ENCODE peak calls at places on chromosomes 11 and 22, in eight cellular contexts. One of them, this sample, is unnamed.
A peak's percentile ranks its signal among the peaks of the same experiment; 100 is the strongest.

GRCh38 chr11:70247710-70248072 is 22.8 kb upstream of the PPFIA1 start:
- DNase-seq in esophagus muscularis mucosa: no peak
- DNase-seq in upper lobe of left lung: no peak
- DNase-seq in stomach: peak; percentile 44
- DNase-seq in HepG2: no peak
- DNase-seq in transverse colon: no peak
- DNase-seq in SK-N-SH: no peak
- DNase-seq in GM12878: no peak
- DNase-seq in this sample: no peak

GRCh38 chr11:15101072-15101701 is 13.5 kb upstream of the INSC start:
- DNase-seq in esophagus muscularis mucosa: peak; percentile 86
- DNase-seq in upper lobe of left lung: peak; percentile 68
- DNase-seq in stomach: peak; percentile 78
- DNase-seq in HepG2: peak; percentile 39
- DNase-seq in transverse colon: peak; percentile 73
- DNase-seq in SK-N-SH: peak; percentile 73
- DNase-seq in GM12878: no peak
- DNase-seq in this sample: peak; percentile 81

GRCh38 chr11:59918987-59919589 is 19.1 kb upstream of the OOSP1 start:
- DNase-seq in esophagus muscularis mucosa: no peak
- DNase-seq in upper lobe of left lung: no peak
- DNase-seq in stomach: peak; percentile 58
- DNase-seq in HepG2: peak; percentile 18
- DNase-seq in transverse colon: peak; percentile 45
- DNase-seq in SK-N-SH: peak; percentile 29
- DNase-seq in GM12878: no peak
- DNase-seq in this sample: no peak

GRCh38 chr22:25098445-25099081 is 101.1 kb upstream of the CRYBB3 start:
- DNase-seq in esophagus muscularis mucosa: no peak
- DNase-seq in upper lobe of left lung: no peak
- DNase-seq in stomach: no peak
- DNase-seq in HepG2: no peak
- DNase-seq in transverse colon: no peak
- DNase-seq in SK-N-SH: no peak
- DNase-seq in GM12878: no peak
- DNase-seq in this sample: no peak

GRCh38 chr11:34439521-34440258 is 956 bp downstream of the CAT start:
- DNase-seq in esophagus muscularis mucosa: no peak
- DNase-seq in upper lobe of left lung: no peak
- DNase-seq in stomach: no peak
- DNase-seq in HepG2: peak; percentile 59
- DNase-seq in transverse colon: peak; percentile 11
- DNase-seq in SK-N-SH: peak; percentile 22
- DNase-seq in GM12878: no peak
- DNase-seq in this sample: no peak

GRCh38 chr11:11571893-11572292 is 49.9 kb downstream of the GALNT18 start:
- DNase-seq in esophagus muscularis mucosa: no peak
- DNase-seq in upper lobe of left lung: peak; percentile 13
- DNase-seq in stomach: no peak
- DNase-seq in HepG2: no peak
- DNase-seq in transverse colon: no peak
- DNase-seq in SK-N-SH: no peak
- DNase-seq in GM12878: no peak
- DNase-seq in this sample: no peak

GRCh38 chr11:1157341-1157644 is 460 bp upstream of the MUC5AC start:
- DNase-seq in esophagus muscularis mucosa: no peak
- DNase-seq in upper lobe of left lung: no peak
- DNase-seq in stomach: no peak
- DNase-seq in HepG2: no peak
- DNase-seq in transverse colon: no peak
- DNase-seq in SK-N-SH: peak; percentile 15
- DNase-seq in GM12878: no peak
- DNase-seq in this sample: no peak

GRCh38 chr11:12961615-12962014 is 47.5 kb upstream of the RASSF10 start:
- DNase-seq in esophagus muscularis mucosa: no peak
- DNase-seq in upper lobe of left lung: no peak
- DNase-seq in stomach: no peak
- DNase-seq in HepG2: no peak
- DNase-seq in transverse colon: no peak
- DNase-seq in SK-N-SH: peak; percentile 22
- DNase-seq in GM12878: no peak
- DNase-seq in this sample: no peak

GRCh38 chr11:1087961-1088926 is 13.6 kb downstream of the MUC2 start:
- DNase-seq in esophagus muscularis mucosa: no peak
- DNase-seq in upper lobe of left lung: no peak
- DNase-seq in stomach: no peak
- DNase-seq in HepG2: peak; percentile 12
- DNase-seq in transverse colon: peak; percentile 60
- DNase-seq in SK-N-SH: no peak
- DNase-seq in GM12878: no peak
- DNase-seq in this sample: peak; percentile 60

GRCh38 chr22:32531955-32532818 is 57.6 kb downstream of the FBXO7 start:
- DNase-seq in esophagus muscularis mucosa: no peak
- DNase-seq in upper lobe of left lung: peak; percentile 78
- DNase-seq in stomach: peak; percentile 56
- DNase-seq in HepG2: peak; percentile 87
- DNase-seq in transverse colon: peak; percentile 51
- DNase-seq in SK-N-SH: peak; percentile 79
- DNase-seq in GM12878: no peak
- DNase-seq in this sample: peak; percentile 94

GRCh38 chr11:116331381-116331780 is 441.4 kb downstream of the BUD13 start:
- DNase-seq in esophagus muscularis mucosa: peak; percentile 47
- DNase-seq in upper lobe of left lung: no peak
- DNase-seq in stomach: no peak
- DNase-seq in HepG2: no peak
- DNase-seq in transverse colon: no peak
- DNase-seq in SK-N-SH: no peak
- DNase-seq in GM12878: no peak
- DNase-seq in this sample: no peak

GRCh38 chr22:27797793-27798525 is 3.6 kb downstream of the MN1 start:
- DNase-seq in esophagus muscularis mucosa: no peak
- DNase-seq in upper lobe of left lung: no peak
- DNase-seq in stomach: no peak
- DNase-seq in HepG2: no peak
- DNase-seq in transverse colon: no peak
- DNase-seq in SK-N-SH: no peak
- DNase-seq in GM12878: no peak
- DNase-seq in this sample: no peak

GRCh38 chr11:20070459-20070858 is 89.8 kb downstream of the DBX1 start:
- DNase-seq in esophagus muscularis mucosa: no peak
- DNase-seq in upper lobe of left lung: no peak
- DNase-seq in stomach: no peak
- DNase-seq in HepG2: peak; percentile 15
- DNase-seq in transverse colon: no peak
- DNase-seq in SK-N-SH: no peak
- DNase-seq in GM12878: no peak
- DNase-seq in this sample: no peak

GRCh38 chr11:68684385-68685356 is at the start of gene GAL:
- DNase-seq in esophagus muscularis mucosa: no peak
- DNase-seq in upper lobe of left lung: no peak
- DNase-seq in stomach: no peak
- DNase-seq in HepG2: no peak
- DNase-seq in transverse colon: no peak
- DNase-seq in SK-N-SH: peak; percentile 91
- DNase-seq in GM12878: no peak
- DNase-seq in this sample: peak; percentile 56

GRCh38 chr11:112229746-112230433 is 3.7 kb downstream of the PTS start:
- DNase-seq in esophagus muscularis mucosa: no peak
- DNase-seq in upper lobe of left lung: no peak
- DNase-seq in stomach: no peak
- DNase-seq in HepG2: no peak
- DNase-seq in transverse colon: no peak
- DNase-seq in SK-N-SH: no peak
- DNase-seq in GM12878: no peak
- DNase-seq in this sample: no peak

GRCh38 chr11:46293616-46294015 is 16.2 kb downstream of the CREB3L1 start:
- DNase-seq in esophagus muscularis mucosa: no peak
- DNase-seq in upper lobe of left lung: no peak
- DNase-seq in stomach: no peak
- DNase-seq in HepG2: no peak
- DNase-seq in transverse colon: no peak
- DNase-seq in SK-N-SH: no peak
- DNase-seq in GM12878: no peak
- DNase-seq in this sample: no peak

GRCh38 chr11:72573380-72573949 is 100.8 kb downstream of the PDE2A start:
- DNase-seq in esophagus muscularis mucosa: no peak
- DNase-seq in upper lobe of left lung: peak; percentile 43
- DNase-seq in stomach: no peak
- DNase-seq in HepG2: peak; percentile 9
- DNase-seq in transverse colon: peak; percentile 22
- DNase-seq in SK-N-SH: peak; percentile 92
- DNase-seq in GM12878: no peak
- DNase-seq in this sample: no peak

GRCh38 chr11:132604446-132604845 is 927.9 kb downstream of the OPCML start:
- DNase-seq in esophagus muscularis mucosa: no peak
- DNase-seq in upper lobe of left lung: no peak
- DNase-seq in stomach: no peak
- DNase-seq in HepG2: no peak
- DNase-seq in transverse colon: no peak
- DNase-seq in SK-N-SH: no peak
- DNase-seq in GM12878: no peak
- DNase-seq in this sample: no peak

GRCh38 chr11:132610216-132610615 is 922.1 kb downstream of the OPCML start:
- DNase-seq in esophagus muscularis mucosa: peak; percentile 53
- DNase-seq in upper lobe of left lung: no peak
- DNase-seq in stomach: no peak
- DNase-seq in HepG2: no peak
- DNase-seq in transverse colon: no peak
- DNase-seq in SK-N-SH: no peak
- DNase-seq in GM12878: no peak
- DNase-seq in this sample: no peak

GRCh38 chr11:132610791-132611190 is 921.5 kb downstream of the OPCML start:
- DNase-seq in esophagus muscularis mucosa: peak; percentile 19
- DNase-seq in upper lobe of left lung: no peak
- DNase-seq in stomach: no peak
- DNase-seq in HepG2: no peak
- DNase-seq in transverse colon: no peak
- DNase-seq in SK-N-SH: no peak
- DNase-seq in GM12878: no peak
- DNase-seq in this sample: no peak

GRCh38 chr11:132605794-132606570 is 926.3 kb downstream of the OPCML start:
- DNase-seq in esophagus muscularis mucosa: peak; percentile 66
- DNase-seq in upper lobe of left lung: no peak
- DNase-seq in stomach: no peak
- DNase-seq in HepG2: no peak
- DNase-seq in transverse colon: no peak
- DNase-seq in SK-N-SH: no peak
- DNase-seq in GM12878: no peak
- DNase-seq in this sample: no peak

GRCh38 chr11:132607575-132607974 is 924.7 kb downstream of the OPCML start:
- DNase-seq in esophagus muscularis mucosa: no peak
- DNase-seq in upper lobe of left lung: no peak
- DNase-seq in stomach: no peak
- DNase-seq in HepG2: no peak
- DNase-seq in transverse colon: no peak
- DNase-seq in SK-N-SH: no peak
- DNase-seq in GM12878: no peak
- DNase-seq in this sample: no peak
- H3K27ac ChIP-seq in esophagus muscularis mucosa: no peak overlapping the region
- H3K27ac ChIP-seq in upper lobe of left lung: no peak overlapping the region
- H3K27ac ChIP-seq in stomach: no peak overlapping the region
- H3K27ac ChIP-seq in HepG2: no peak overlapping the region
- H3K27ac ChIP-seq in transverse colon: no peak overlapping the region
- H3K27ac ChIP-seq in SK-N-SH: no peak overlapping the region
- H3K27ac ChIP-seq in GM12878: no peak overlapping the region
- H3K27ac ChIP-seq in this sample: no peak overlapping the region

GRCh38 chr11:79809487-79809886 is 368.7 kb upstream of the TENM4 start:
- DNase-seq in esophagus muscularis mucosa: no peak
- DNase-seq in upper lobe of left lung: peak; percentile 20
- DNase-seq in stomach: no peak
- DNase-seq in HepG2: no peak
- DNase-seq in transverse colon: no peak
- DNase-seq in SK-N-SH: no peak
- DNase-seq in GM12878: no peak
- DNase-seq in this sample: no peak
- TF ChIP-seq POLR2AphosphoS5 in esophagus muscularis mucosa: no peak
- TF ChIP-seq POLR2AphosphoS5 in upper lobe of left lung: no peak
- TF ChIP-seq POLR2AphosphoS5 in stomach: no peak
- TF ChIP-seq POLR2AphosphoS5 in HepG2: no peak
- TF ChIP-seq POLR2AphosphoS5 in transverse colon: no peak
- TF ChIP-seq POLR2AphosphoS5 in SK-N-SH: no peak
- TF ChIP-seq POLR2AphosphoS5 in GM12878: no peak
- TF ChIP-seq POLR2AphosphoS5 in this sample: no peak

DNA sequence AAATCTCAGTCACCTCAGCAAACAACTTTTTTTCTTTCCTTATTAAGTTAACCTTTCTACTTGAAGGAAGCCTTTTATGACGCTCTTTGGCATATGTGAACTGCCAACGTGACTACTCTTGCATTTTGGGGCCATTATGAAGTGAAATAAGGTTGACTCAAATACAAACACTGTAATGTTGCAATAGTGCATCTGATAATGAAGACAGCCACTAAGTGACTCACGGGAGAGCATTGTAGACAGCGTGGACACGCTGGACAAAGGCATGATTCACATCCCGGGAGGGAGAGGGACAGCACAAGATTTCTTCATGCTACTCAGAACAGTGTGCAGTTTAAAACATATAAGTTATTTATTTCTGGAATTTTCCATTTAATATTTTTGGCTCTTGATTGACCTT is 560.8 kb downstream of the ETS1 start:
- DNase-seq in esophagus muscularis mucosa: no peak
- DNase-seq in upper lobe of left lung: no peak
- DNase-seq in stomach: no peak
- DNase-seq in HepG2: no peak
- DNase-seq in transverse colon: no peak
- DNase-seq in SK-N-SH: no peak
- DNase-seq in GM12878: no peak
- DNase-seq in this sample: no peak
- TF ChIP-seq EP300 in esophagus muscularis mucosa: no peak
- TF ChIP-seq EP300 in upper lobe of left lung: no peak
- TF ChIP-seq EP300 in stomach: no peak
- TF ChIP-seq EP300 in HepG2: no peak
- TF ChIP-seq EP300 in transverse colon: no peak
- TF ChIP-seq EP300 in SK-N-SH: peak; percentile 88
- TF ChIP-seq EP300 in GM12878: no peak
- TF ChIP-seq EP300 in this sample: no peak

GRCh38 chr11:126079640-126080205 is 17.1 kb upstream of the CDON start:
- DNase-seq in esophagus muscularis mucosa: no peak
- DNase-seq in upper lobe of left lung: no peak
- DNase-seq in stomach: no peak
- DNase-seq in HepG2: peak; percentile 63
- DNase-seq in transverse colon: no peak
- DNase-seq in SK-N-SH: peak; percentile 62
- DNase-seq in GM12878: no peak
- DNase-seq in this sample: no peak
- H3K27ac ChIP-seq in esophagus muscularis mucosa: peak overlapping the region; percentile 36
- H3K27ac ChIP-seq in upper lobe of left lung: no peak overlapping the region
- H3K27ac ChIP-seq in stomach: peak overlapping the region; percentile 63
- H3K27ac ChIP-seq in HepG2: peak overlapping the region; percentile 5
- H3K27ac ChIP-seq in transverse colon: peak overlapping the region; percentile 28
- H3K27ac ChIP-seq in SK-N-SH: peak overlapping the region; percentile 94
- H3K27ac ChIP-seq in GM12878: no peak overlapping the region
- H3K27ac ChIP-seq in this sample: peak overlapping the region; percentile 77

DNA sequence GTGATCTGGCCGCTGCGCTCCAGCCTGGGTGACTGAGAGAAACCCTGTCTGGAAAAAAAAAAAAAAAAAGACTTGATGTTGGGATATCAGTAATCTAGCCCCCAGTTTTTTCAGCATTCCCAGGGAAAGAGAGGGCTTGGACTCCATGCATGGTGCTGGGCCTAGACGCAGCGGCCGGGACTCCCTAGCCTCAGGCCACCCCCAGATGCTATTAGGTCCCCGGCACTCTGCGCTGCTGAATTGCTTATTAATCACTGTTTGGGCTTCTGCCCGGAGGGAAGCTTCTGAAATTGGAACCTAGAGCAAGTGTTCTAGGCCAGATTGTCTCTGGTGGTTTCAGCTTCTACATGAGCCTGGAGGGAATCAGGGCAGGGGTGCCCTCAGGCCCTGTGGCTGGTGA is 39.0 kb downstream of the SLCO2B1 start:
- DNase-seq in esophagus muscularis mucosa: no peak
- DNase-seq in upper lobe of left lung: no peak
- DNase-seq in stomach: no peak
- DNase-seq in HepG2: no peak
- DNase-seq in transverse colon: no peak
- DNase-seq in SK-N-SH: no peak
- DNase-seq in GM12878: no peak
- DNase-seq in this sample: no peak
- TF ChIP-seq POLR2AphosphoS5 in esophagus muscularis mucosa: no peak
- TF ChIP-seq POLR2AphosphoS5 in upper lobe of left lung: no peak
- TF ChIP-seq POLR2AphosphoS5 in stomach: no peak
- TF ChIP-seq POLR2AphosphoS5 in HepG2: no peak
- TF ChIP-seq POLR2AphosphoS5 in transverse colon: no peak
- TF ChIP-seq POLR2AphosphoS5 in SK-N-SH: no peak
- TF ChIP-seq POLR2AphosphoS5 in GM12878: no peak
- TF ChIP-seq POLR2AphosphoS5 in this sample: no peak